ENCODE peak calls at places on chromosomes 11 and 22, in nine cellular contexts. K, G, I, Z, R, T, M, E and J are unnamed samples.

GRCh38 chr11:95514386-95515145 is 275.0 kb downstream of the FAM76B start:
- DNase-seq in E (no peak), K (no peak), T (no peak), G (no peak), I (no peak), Z (no peak), R (no peak), M (peak; percentile 95), J (no peak)

GRCh38 chr11:124297921-124298320 is 15.8 kb downstream of the OR8D1 start:
- DNase-seq in E (no peak), G (no peak), I (peak; percentile 24), T (peak; percentile 44), Z (no peak), K (no peak), R (no peak), M (no peak), J (no peak)

GRCh38 chr11:31690041-31690440 is 121.1 kb downstream of the PAX6 start:
- DNase-seq in G (no peak), T (peak; percentile 72), E (no peak), M (no peak), R (no peak), K (no peak), Z (no peak), I (peak; percentile 4), J (no peak)

GRCh38 chr11:12386745-12387144 is 9.4 kb downstream of the PARVA start:
- DNase-seq in M (no peak), K (no peak), G (no peak), E (no peak), I (no peak), T (no peak), R (no peak), Z (no peak), J (no peak)

GRCh38 chr11:128488471-128488870 is 98.9 kb downstream of the ETS1 start:
- DNase-seq in E (no peak), Z (no peak), K (no peak), I (peak; percentile 88), M (no peak), R (no peak), T (peak; percentile 95), G (no peak), J (no peak)

GRCh38 chr11:66022401-66023185 is 3.7 kb downstream of the CATSPER1 start:
- DNase-seq in Z (peak; percentile 40), G (peak; percentile 39), T (peak; percentile 55), E (peak; percentile 80), I (peak; percentile 86), M (peak; percentile 59), K (peak; percentile 84), R (peak; percentile 82), J (peak; percentile 47)

GRCh38 chr11:35525501-35526175 is at the start of gene PAMR1:
- DNase-seq in K (peak; percentile 23), G (no peak), I (peak; percentile 73), M (no peak), R (peak; percentile 74), E (no peak), Z (no peak), T (peak; percentile 72), J (no peak)

GRCh38 chr22:32606181-32606580 is 131.6 kb downstream of the FBXO7 start:
- DNase-seq in Z (no peak), T (no peak), G (no peak), E (no peak), M (no peak), K (no peak), I (no peak), R (no peak), J (no peak)

GRCh38 chr11:129285387-129285786 is 90.3 kb upstream of the BARX2 start:
- DNase-seq in E (no peak), Z (no peak), I (no peak), T (no peak), K (no peak), R (peak; percentile 53), G (no peak), M (no peak), J (peak; percentile 35)

GRCh38 chr11:93133710-93134109 is 64.1 kb downstream of the SLC36A4 start:
- DNase-seq in Z (no peak), E (no peak), G (no peak), K (no peak), R (no peak), M (no peak), I (peak; percentile 14), T (peak; percentile 22), J (no peak)

GRCh38 chr11:126188332-126189108 is 22.9 kb downstream of the RPUSD4 start:
- DNase-seq in I (no peak), G (no peak), R (no peak), Z (no peak), T (no peak), K (no peak), M (no peak), E (no peak), J (no peak)

GRCh38 chr11:9347100-9347499 is 32.7 kb upstream of the TMEM41B start:
- DNase-seq in Z (no peak), G (no peak), R (peak; percentile 32), T (no peak), I (no peak), M (no peak), K (no peak), E (no peak), J (no peak)

GRCh38 chr11:70498976-70499801 is 100.9 kb downstream of the CTTN start:
- DNase-seq in T (no peak), I (no peak), Z (no peak), E (no peak), G (no peak), K (no peak), M (no peak), R (no peak), J (no peak)

GRCh38 chr11:12086271-12087074 is 23.9 kb upstream of the MICAL2 start:
- DNase-seq in Z (no peak), T (peak; percentile 92), G (no peak), E (no peak), R (no peak), K (peak; percentile 71), I (peak; percentile 86), M (no peak), J (no peak)

GRCh38 chr11:111528557-111528956 is 12.0 kb upstream of the LAYN start:
- DNase-seq in I (no peak), K (no peak), T (peak; percentile 23), G (no peak), M (peak; percentile 10), R (no peak), Z (no peak), E (no peak), J (no peak)

GRCh38 chr11:78205691-78206090 is 17.0 kb downstream of the USP35 start:
- DNase-seq in R (no peak), E (no peak), Z (no peak), G (no peak), M (no peak), T (no peak), K (no peak), I (no peak), J (no peak)

GRCh38 chr22:27372969-27373670 is 428.4 kb downstream of the MN1 start:
- DNase-seq in Z (peak; percentile 69), T (no peak), I (no peak), R (peak; percentile 56), G (peak; percentile 91), E (no peak), K (peak; percentile 24), M (peak; percentile 88), J (peak; percentile 63)

GRCh38 chr22:29587938-29588699 is 7.2 kb upstream of the NIPSNAP1 start:
- DNase-seq in I (peak; percentile 84), R (no peak), K (peak; percentile 48), E (no peak), M (peak; percentile 62), Z (no peak), T (peak; percentile 91), G (no peak), J (no peak)

GRCh38 chr22:32587449-32587848 is 112.8 kb downstream of the FBXO7 start:
- DNase-seq in E (no peak), T (peak; percentile 66), M (no peak), I (no peak), K (no peak), R (no peak), G (no peak), Z (no peak), J (peak; percentile 4)

GRCh38 chr11:33347490-33348125 is 90.4 kb downstream of the HIPK3 start:
- DNase-seq in Z (no peak), M (peak; percentile 45), G (no peak), I (no peak), T (no peak), R (no peak), E (no peak), K (no peak), J (no peak)

GRCh38 chr11:61123775-61124571 is 21.7 kb downstream of the CD5 start:
- DNase-seq in K (no peak), I (no peak), R (no peak), M (no peak), T (no peak), E (no peak), G (no peak), Z (no peak), J (no peak)

GRCh38 chr11:12531020-12531419 is 143.2 kb upstream of the TEAD1 start:
- DNase-seq in E (no peak), I (no peak), K (no peak), Z (no peak), T (no peak), M (no peak), R (no peak), G (no peak), J (no peak)

GRCh38 chr22:43481528-43482309 is 69.9 kb downstream of the MPPED1 start:
- DNase-seq in R (peak; percentile 10), M (peak; percentile 22), E (no peak), K (no peak), I (no peak), G (no peak), T (no peak), Z (no peak), J (peak; percentile 7)

GRCh38 chr11:119481667-119482400 is 58.9 kb upstream of the THY1 start:
- DNase-seq in I (no peak), R (no peak), T (no peak), G (no peak), M (no peak), K (no peak), Z (no peak), E (no peak), J (no peak)